ENCODE peak calls at places on chromosomes 11 and 22, in ten cellular contexts. S, Q, P, I, L, K, G, Y, J and A are unnamed samples.

GRCh38 chr11:103202048-103202651 is 92.9 kb downstream of the DYNC2H1 start:
- DNase-seq in Y (no peak), I (peak), K (no peak), P (no peak), S (no peak), L (no peak), Q (peak), J (peak), G (no peak), A (no peak)

GRCh38 chr11:115180272-115180671 is 323.9 kb downstream of the CADM1 start:
- DNase-seq in J (peak), K (no peak), G (no peak), L (no peak), Y (no peak), I (no peak), S (no peak), P (no peak), Q (no peak), A (no peak)

GRCh38 chr22:36287881-36288515 is 35.1 kb downstream of the APOL1 start:
- DNase-seq in P (no peak), G (no peak), I (no peak), L (no peak), Q (no peak), S (no peak), J (no peak), Y (no peak), K (no peak), A (no peak)

GRCh38 chr11:34706709-34707461 is 86.0 kb downstream of the EHF start:
- DNase-seq in S (no peak), J (no peak), Q (no peak), G (no peak), P (no peak), Y (no peak), L (no peak), K (no peak), I (no peak), A (no peak)

GRCh38 chr22:34330432-34330831 is 410.2 kb upstream of the LARGE1 start:
- DNase-seq in L (no peak), S (no peak), Y (no peak), G (no peak), Q (no peak), P (no peak), I (no peak), J (no peak), K (no peak), A (no peak)

GRCh38 chr22:30825711-30826505 is 131.2 kb downstream of the OSBP2 start:
- DNase-seq in L (no peak), G (no peak), P (no peak), K (no peak), Y (no peak), J (no peak), Q (no peak), I (no peak), S (no peak), A (no peak)

GRCh38 chr22:45271667-45272188 is 13.0 kb upstream of the UPK3A start:
- DNase-seq in Y (no peak), J (no peak), I (peak), K (peak), P (no peak), S (no peak), L (no peak), Q (peak), G (no peak), A (no peak)

GRCh38 chr11:398826-399225 is 4.8 kb downstream of the PKP3 start:
- DNase-seq in K (no peak), L (no peak), G (no peak), I (no peak), Y (no peak), S (no peak), J (peak), P (no peak), Q (no peak), A (no peak)

GRCh38 chr11:34359548-34359891 is 1.7 kb upstream of the ABTB2 start:
- DNase-seq in G (no peak), L (no peak), I (no peak), Q (no peak), J (no peak), S (no peak), P (no peak), Y (no peak), K (no peak), A (peak)

GRCh38 chr11:94028436-94028835 is 7.3 kb downstream of the HEPHL1 start:
- DNase-seq in Q (peak), G (no peak), I (no peak), J (no peak), K (no peak), Y (no peak), L (no peak), S (no peak), P (no peak), A (no peak)

GRCh38 chr11:69063671-69064260 is 15.0 kb downstream of the TPCN2 start:
- DNase-seq in G (no peak), L (no peak), K (no peak), S (no peak), I (no peak), Y (no peak), J (no peak), Q (no peak), P (no peak), A (no peak)

GRCh38 chr11:102186836-102187235 is 76.6 kb downstream of the YAP1 start:
- DNase-seq in K (no peak), I (peak), S (no peak), P (no peak), L (no peak), Q (peak), Y (no peak), G (no peak), J (no peak), A (no peak)

GRCh38 chr11:61964941-61965282 is 2.5 kb downstream of the FTH1 start:
- DNase-seq in I (no peak), Q (no peak), S (no peak), J (no peak), K (no peak), L (no peak), Y (no peak), G (no peak), P (no peak), A (no peak)